ENCODE peak calls at places on chromosomes 12 and 14, in ten cellular contexts. K, G, L, P, X, W, B, Q, H and E are unnamed samples.
A peak's percentile ranks its signal among the peaks of the same experiment; 100 is the strongest.

GRCh38 chr14:59098377-59098776 is 90.1 kb upstream of the DAAM1 start:
- DNase-seq in L (no peak), P (no peak), K (peak; percentile 95), W (no peak), Q (no peak), B (no peak), H (no peak), X (no peak), G (peak; percentile 46), E (no peak)

GRCh38 chr12:45342848-45343247 is 127.0 kb downstream of the ANO6 start:
- DNase-seq in H (no peak), W (no peak), Q (no peak), B (no peak), K (no peak), L (no peak), X (no peak), P (no peak), G (no peak), E (no peak)

GRCh38 chr14:70571139-70571538 is 29.3 kb downstream of the MED6 start:
- DNase-seq in W (no peak), H (no peak), L (no peak), K (no peak), X (no peak), P (no peak), B (no peak), Q (no peak), G (no peak), E (no peak)

GRCh38 chr12:6965026-6965661 is 5.3 kb downstream of the PHB2 start:
- DNase-seq in W (peak; percentile 90), P (peak; percentile 87), Q (peak; percentile 91), G (peak; percentile 13), B (peak; percentile 84), L (peak; percentile 80), X (peak; percentile 90), H (peak; percentile 89), K (peak; percentile 91), E (peak; percentile 90)

GRCh38 chr12:50006754-50007442 is 18.4 kb downstream of the RACGAP1 start:
- DNase-seq in H (no peak), P (no peak), Q (peak; percentile 28), G (no peak), W (peak; percentile 38), X (no peak), L (no peak), K (peak; percentile 46), B (no peak), E (no peak)

GRCh38 chr12:6961278-6961694 is 9.2 kb downstream of the PHB2 start:
- DNase-seq in W (no peak), B (peak; percentile 82), L (peak; percentile 89), P (peak; percentile 70), K (peak; percentile 64), X (no peak), G (no peak), Q (peak; percentile 60), H (peak; percentile 96), E (no peak)

GRCh38 chr12:8816448-8816847 is 6.0 kb upstream of the A2ML1 start:
- DNase-seq in G (no peak), P (no peak), X (no peak), K (no peak), Q (no peak), H (no peak), B (no peak), L (no peak), W (no peak), E (no peak)

GRCh38 chr12:15522574-15523187 is 200.4 kb downstream of the PTPRO start:
- DNase-seq in G (no peak), H (no peak), X (no peak), W (peak; percentile 89), B (no peak), L (no peak), K (peak; percentile 77), P (no peak), Q (peak; percentile 81), E (no peak)